ENCODE peak calls at places on chromosomes 12 and 14, in four cellular contexts. N is H9, F is IMR-90, X is mesendoderm. L is an unnamed sample.

GRCh38 chr12:89098390-89099102 is 253.8 kb downstream of the DUSP6 start:
- DNase-seq in N (peak), F (peak), X (peak), L (peak)

GRCh38 chr14:62691613-62692489 is 353.4 kb downstream of the KCNH5 start:
- DNase-seq in N (no peak), F (peak), X (peak), L (no peak)

GRCh38 chr14:31827325-31827724 is 249.8 kb upstream of the ARHGAP5 start:
- DNase-seq in N (no peak), F (no peak), X (no peak), L (no peak)

GRCh38 chr12:96314723-96315122 is 85.5 kb downstream of the CDK17 start:
- DNase-seq in N (no peak), F (peak), X (no peak), L (no peak)

GRCh38 chr14:52692248-52692962 is 3.0 kb downstream of the ERO1A start:
- DNase-seq in N (no peak), F (peak), X (no peak), L (no peak)

GRCh38 chr14:60151715-60152114 is 13.5 kb downstream of the DHRS7 start:
- DNase-seq in N (no peak), F (peak), X (no peak), L (no peak)

GRCh38 chr12:45122776-45123380 is 72.0 kb upstream of the DBX2 start:
- DNase-seq in N (no peak), F (peak), X (peak), L (no peak)

GRCh38 chr14:20757963-20758362 is 10.2 kb upstream of the EDDM3B start:
- DNase-seq in N (peak), F (no peak), X (peak), L (peak)

GRCh38 chr14:94334837-94335236 is 11.7 kb upstream of the SERPINA6 start:
- DNase-seq in N (no peak), F (no peak), X (no peak), L (no peak)

GRCh38 chr14:58749066-58749669 is 111.4 kb downstream of the DACT1 start:
- DNase-seq in N (no peak), F (peak), X (no peak), L (no peak)

GRCh38 chr12:42336286-42336685 is 10.3 kb downstream of the PPHLN1 start:
- DNase-seq in N (no peak), F (no peak), X (no peak), L (no peak)

GRCh38 chr12:132294121-132295034 is 35.0 kb downstream of the GALNT9 start:
- DNase-seq in N (no peak), F (no peak), X (no peak), L (no peak)

GRCh38 chr14:88614218-88614907 is 51.5 kb downstream of the ZC3H14 start:
- DNase-seq in N (no peak), F (peak), X (no peak), L (no peak)

GRCh38 chr14:54475187-54475881 is 13.4 kb downstream of the GMFB start:
- DNase-seq in N (no peak), F (peak), X (no peak), L (no peak)

GRCh38 chr12:92147491-92147890 is 1.8 kb upstream of the BTG1 start:
- DNase-seq in N (no peak), F (no peak), X (no peak), L (no peak)

GRCh38 chr12:68374315-68374982 is 42.3 kb upstream of the MDM1 start:
- DNase-seq in N (no peak), F (no peak), X (no peak), L (no peak)

GRCh38 chr12:104596128-104596799 is 139.5 kb downstream of the CHST11 start:
- DNase-seq in N (no peak), F (peak), X (no peak), L (no peak)

GRCh38 chr14:24369463-24369862 is 1.5 kb downstream of the NFATC4 start:
- DNase-seq in N (no peak), F (no peak), X (no peak), L (no peak)

GRCh38 chr14:24369907-24370687 is 2.1 kb downstream of the NFATC4 start:
- DNase-seq in N (no peak), F (no peak), X (no peak), L (no peak)

GRCh38 chr14:24368215-24368561 is 204 bp downstream of the NFATC4 start:
- DNase-seq in N (peak), F (no peak), X (no peak), L (peak)

GRCh38 chr14:24367506-24368214 is at the start of gene NFATC4:
- DNase-seq in N (peak), F (peak), X (peak), L (peak)

DNA sequence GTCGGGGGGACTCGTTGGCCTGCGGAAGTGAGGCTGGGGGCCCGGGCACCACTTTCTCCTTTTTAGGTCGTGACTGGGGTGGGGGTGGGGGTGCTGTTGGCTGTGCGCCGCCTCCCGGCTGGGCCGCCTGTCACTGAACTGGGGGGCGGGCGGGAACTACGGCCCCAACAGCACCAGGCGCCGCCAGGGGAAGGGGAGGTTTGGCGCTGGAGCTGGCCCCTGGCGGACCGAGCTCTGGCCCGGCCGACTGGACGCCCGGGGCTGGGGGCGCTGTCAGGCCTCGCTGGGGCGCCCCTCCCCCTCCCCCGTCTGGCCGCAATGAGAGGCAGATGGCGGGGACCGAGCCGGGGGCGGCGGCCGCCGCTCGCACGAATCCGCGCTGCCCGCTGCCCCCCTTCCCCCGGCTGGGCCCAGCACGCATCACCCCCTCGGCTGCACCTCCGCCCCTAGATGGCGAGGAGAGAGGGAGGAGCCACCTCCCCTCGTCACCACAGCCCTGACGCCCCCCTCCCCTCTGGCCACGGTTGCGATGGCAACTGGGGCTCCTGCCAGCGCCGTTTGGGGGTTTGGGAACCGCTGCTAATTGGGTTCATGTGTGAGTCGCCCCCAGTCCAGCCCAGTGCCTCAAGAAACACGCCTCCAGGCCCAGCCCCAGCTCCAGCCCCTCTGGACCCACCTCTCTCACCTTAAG is 723 bp downstream of the NFATC4 start:
- DNase-seq in N (peak), F (peak), X (peak), L (peak)
- H3K4ac ChIP-seq in N (no peak), F (peak), X (peak), L (peak)

GRCh38 chr12:122020795-122021192 is 890 bp upstream of the BCL7A start:
- DNase-seq in N (peak), F (no peak), X (no peak), L (no peak)
- H3K56ac ChIP-seq in N (no peak), F (no peak), X (peak), L (no peak)

DNA sequence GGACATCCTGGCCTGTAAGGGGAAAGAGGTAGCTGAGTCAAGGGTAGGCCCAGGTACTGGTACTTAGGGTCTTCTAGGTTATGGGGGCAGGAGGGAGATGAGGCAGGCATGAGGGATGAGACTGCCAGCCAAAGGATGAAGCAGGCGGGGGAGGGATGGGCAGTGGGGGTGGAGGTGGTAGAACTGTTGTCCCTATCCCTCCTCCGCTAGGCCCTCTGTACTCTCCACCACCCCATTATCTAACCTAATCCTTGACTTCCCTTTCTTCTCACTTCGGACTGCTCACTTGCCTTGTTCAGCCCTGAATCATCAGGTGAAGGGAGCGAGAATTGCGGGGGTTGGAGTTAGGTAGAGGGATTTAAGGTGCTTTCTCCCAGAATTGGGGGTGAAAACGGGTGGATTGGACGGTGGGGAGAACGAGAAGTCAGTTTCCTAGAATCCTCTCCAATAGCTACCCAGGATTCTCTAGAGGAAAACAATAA is 562 bp downstream of the PAN2 start:
- DNase-seq in N (no peak), F (no peak), X (no peak), L (no peak)
- H3K4ac ChIP-seq in N (no peak), F (peak), X (peak), L (no peak)

GRCh38 chr14:50011242-50011641 is 105.1 kb downstream of the VCPKMT start:
- DNase-seq in N (no peak), F (no peak), X (no peak), L (no peak)
- H3K56ac ChIP-seq in N (no peak), F (no peak), X (no peak), L (no peak)

DNA sequence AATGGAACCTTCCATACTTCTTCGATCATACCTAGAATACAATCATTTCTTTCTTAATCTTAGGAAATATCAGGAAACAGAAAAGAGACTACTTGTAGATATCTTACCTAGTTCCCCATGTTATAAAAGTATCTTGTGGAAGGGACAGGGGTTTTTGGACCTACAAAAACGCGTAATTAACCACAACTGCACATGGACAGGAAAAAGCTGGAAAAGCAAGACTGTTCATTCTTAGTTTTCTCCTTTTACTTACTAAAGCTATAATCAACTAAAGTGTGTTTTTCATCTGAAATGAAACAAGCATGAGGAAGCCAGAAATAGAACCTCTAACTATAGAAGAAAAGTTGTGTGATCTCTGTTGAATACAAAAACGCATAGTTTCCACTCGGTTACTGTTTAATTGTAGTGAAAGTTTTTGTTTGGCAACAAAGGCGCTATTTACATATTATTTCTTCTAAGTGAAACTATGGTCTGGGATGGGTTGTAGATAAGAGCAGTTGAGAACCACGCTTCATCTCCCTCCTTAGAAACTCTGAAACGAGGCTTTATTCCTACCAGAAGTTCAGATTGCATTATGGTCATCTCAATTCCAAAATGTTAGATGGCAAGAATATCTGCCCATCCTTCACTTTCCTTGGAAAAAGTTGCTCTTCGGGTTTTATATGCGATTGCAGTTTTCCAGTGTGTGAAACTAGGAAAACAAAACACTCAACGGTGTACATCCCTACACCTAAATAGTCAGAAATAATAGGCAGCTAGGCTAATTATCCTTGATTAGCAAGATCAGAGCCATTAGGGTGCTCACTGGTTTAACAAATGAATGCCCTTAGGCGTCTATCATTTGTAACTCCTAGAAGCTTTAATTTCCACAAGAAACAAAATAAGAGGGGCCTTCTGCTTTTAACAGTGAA is 1.1 kb downstream of the BCAT1 start:
- DNase-seq in N (no peak), F (no peak), X (peak), L (no peak)
- H3K4ac ChIP-seq in N (no peak), F (peak), X (peak), L (peak)

DNA sequence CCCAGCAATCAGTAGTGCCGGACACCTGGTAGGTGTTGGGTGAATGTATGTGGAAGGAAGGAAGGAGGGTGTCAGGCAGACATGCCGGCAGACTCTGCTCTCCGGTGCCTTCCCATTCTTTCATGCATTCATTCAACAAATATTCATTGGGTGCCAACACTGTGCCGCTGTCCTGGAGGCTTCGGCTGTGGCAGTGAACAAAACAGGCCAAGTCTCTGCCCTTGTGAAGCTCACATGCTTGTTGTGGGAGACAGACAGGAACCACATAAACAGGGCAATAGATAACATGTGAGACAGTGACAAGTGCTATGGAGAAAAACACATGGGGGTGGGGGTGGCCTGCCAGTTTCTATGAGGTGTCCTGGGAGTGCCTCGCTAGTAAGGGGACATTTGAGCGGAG is 56.5 kb upstream of the ATF1 start:
- DNase-seq in N (no peak), F (no peak), X (no peak), L (no peak)
- H3K56ac ChIP-seq in N (no peak), F (no peak), X (no peak), L (no peak)

GRCh38 chr12:65881965-65882413 is 57.7 kb downstream of the HMGA2 start:
- DNase-seq in N (peak), F (peak), X (no peak), L (no peak)
- H3K4ac ChIP-seq in N (no peak), F (peak), X (no peak), L (no peak)

GRCh38 chr12:28631831-28632230 is 441.6 kb downstream of the CCDC91 start:
- DNase-seq in N (no peak), F (peak), X (no peak), L (no peak)

GRCh38 chr12:28629691-28630090 is 439.4 kb downstream of the CCDC91 start:
- DNase-seq in N (no peak), F (no peak), X (no peak), L (no peak)

GRCh38 chr12:28622416-28622815 is 432.2 kb downstream of the CCDC91 start:
- DNase-seq in N (no peak), F (peak), X (peak), L (no peak)

DNA sequence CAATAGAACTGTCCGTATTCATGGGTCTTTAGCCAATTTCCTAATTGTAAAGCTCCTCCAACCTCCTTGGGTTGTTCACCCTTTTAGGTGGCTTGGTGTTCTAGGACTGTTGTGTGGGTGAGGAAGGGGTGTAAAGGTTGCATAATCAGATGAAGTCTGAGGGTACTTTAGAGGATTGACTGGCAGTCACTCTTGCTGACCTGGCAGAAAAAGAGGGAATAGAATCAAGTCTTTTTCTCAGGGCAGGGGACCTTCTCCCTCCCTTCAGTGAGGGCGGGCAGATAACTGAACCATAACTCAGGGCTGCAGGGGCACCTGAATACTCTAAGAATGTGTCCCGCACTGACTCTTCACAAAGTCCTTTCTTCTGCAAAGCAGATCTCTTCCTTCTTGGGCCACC is 436.2 kb downstream of the CCDC91 start:
- DNase-seq in N (no peak), F (no peak), X (no peak), L (no peak)
- H3K56ac ChIP-seq in N (no peak), F (no peak), X (no peak), L (no peak)

L was measured in H1.